ENCODE peak calls at places on chromosome 14, in six cellular contexts. One of them, this sample, is unnamed.

GRCh38 chr14:25056688-25057078 is 6.7 kb upstream of the STXBP6 start:
- DNase-seq in mesenchymal stem cell: no peak
- DNase-seq in IMR-90: peak; percentile 66
- DNase-seq in H1: no peak
- DNase-seq in mesendoderm: no peak
- DNase-seq in H9: no peak
- DNase-seq in this sample: no peak

GRCh38 chr14:75147423-75148071 is 20.7 kb upstream of the NEK9 start:
- DNase-seq in mesenchymal stem cell: peak; percentile 96
- DNase-seq in IMR-90: peak; percentile 72
- DNase-seq in H1: peak; percentile 57
- DNase-seq in mesendoderm: peak; percentile 98
- DNase-seq in H9: peak; percentile 75
- DNase-seq in this sample: peak; percentile 55

GRCh38 chr14:74922752-74923401 is at the start of gene RPS6KL1:
- DNase-seq in mesenchymal stem cell: peak; percentile 84
- DNase-seq in IMR-90: peak; percentile 68
- DNase-seq in H1: peak; percentile 86
- DNase-seq in mesendoderm: peak; percentile 94
- DNase-seq in H9: peak; percentile 93
- DNase-seq in this sample: peak; percentile 83

GRCh38 chr14:102095231-102095870 is 8.5 kb upstream of the HSP90AA1 start:
- DNase-seq in mesenchymal stem cell: peak; percentile 28
- DNase-seq in IMR-90: peak; percentile 66
- DNase-seq in H1: no peak
- DNase-seq in mesendoderm: peak; percentile 36
- DNase-seq in H9: no peak
- DNase-seq in this sample: no peak

GRCh38 chr14:51430600-51430999 is 190.6 kb downstream of the TMX1 start:
- DNase-seq in mesenchymal stem cell: peak; percentile 29
- DNase-seq in IMR-90: no peak
- DNase-seq in H1: no peak
- DNase-seq in mesendoderm: no peak
- DNase-seq in H9: no peak
- DNase-seq in this sample: no peak

GRCh38 chr14:76811561-76811960 is 1.1 kb downstream of the ANGEL1 start:
- DNase-seq in mesenchymal stem cell: peak; percentile 29
- DNase-seq in IMR-90: peak; percentile 52
- DNase-seq in H1: no peak
- DNase-seq in mesendoderm: no peak
- DNase-seq in H9: no peak
- DNase-seq in this sample: no peak

GRCh38 chr14:69495341-69495921 is 10.9 kb downstream of the PLEKHD1 start:
- DNase-seq in mesenchymal stem cell: no peak
- DNase-seq in IMR-90: no peak
- DNase-seq in H1: no peak
- DNase-seq in mesendoderm: no peak
- DNase-seq in H9: no peak
- DNase-seq in this sample: no peak

GRCh38 chr14:32657081-32657480 is 281.6 kb upstream of the NPAS3 start:
- DNase-seq in mesenchymal stem cell: peak; percentile 88
- DNase-seq in IMR-90: peak; percentile 61
- DNase-seq in H1: no peak
- DNase-seq in mesendoderm: peak; percentile 44
- DNase-seq in H9: no peak
- DNase-seq in this sample: no peak

GRCh38 chr14:25049559-25050493 is at the start of gene STXBP6:
- DNase-seq in mesenchymal stem cell: peak; percentile 64
- DNase-seq in IMR-90: peak; percentile 65
- DNase-seq in H1: peak; percentile 82
- DNase-seq in mesendoderm: peak; percentile 65
- DNase-seq in H9: peak; percentile 68
- DNase-seq in this sample: peak; percentile 71

GRCh38 chr14:61929651-61930050 is 167.4 kb downstream of the SNAPC1 start:
- DNase-seq in mesenchymal stem cell: no peak
- DNase-seq in IMR-90: no peak
- DNase-seq in H1: no peak
- DNase-seq in mesendoderm: no peak
- DNase-seq in H9: no peak
- DNase-seq in this sample: no peak

GRCh38 chr14:53953828-53954550 is 2.6 kb downstream of the BMP4 start:
- DNase-seq in mesenchymal stem cell: peak; percentile 85
- DNase-seq in IMR-90: peak; percentile 29
- DNase-seq in H1: peak; percentile 64
- DNase-seq in mesendoderm: peak; percentile 66
- DNase-seq in H9: peak; percentile 43
- DNase-seq in this sample: no peak

GRCh38 chr14:54483848-54484247 is 4.9 kb downstream of the GMFB start:
- DNase-seq in mesenchymal stem cell: no peak
- DNase-seq in IMR-90: no peak
- DNase-seq in H1: no peak
- DNase-seq in mesendoderm: no peak
- DNase-seq in H9: no peak
- DNase-seq in this sample: no peak

DNA sequence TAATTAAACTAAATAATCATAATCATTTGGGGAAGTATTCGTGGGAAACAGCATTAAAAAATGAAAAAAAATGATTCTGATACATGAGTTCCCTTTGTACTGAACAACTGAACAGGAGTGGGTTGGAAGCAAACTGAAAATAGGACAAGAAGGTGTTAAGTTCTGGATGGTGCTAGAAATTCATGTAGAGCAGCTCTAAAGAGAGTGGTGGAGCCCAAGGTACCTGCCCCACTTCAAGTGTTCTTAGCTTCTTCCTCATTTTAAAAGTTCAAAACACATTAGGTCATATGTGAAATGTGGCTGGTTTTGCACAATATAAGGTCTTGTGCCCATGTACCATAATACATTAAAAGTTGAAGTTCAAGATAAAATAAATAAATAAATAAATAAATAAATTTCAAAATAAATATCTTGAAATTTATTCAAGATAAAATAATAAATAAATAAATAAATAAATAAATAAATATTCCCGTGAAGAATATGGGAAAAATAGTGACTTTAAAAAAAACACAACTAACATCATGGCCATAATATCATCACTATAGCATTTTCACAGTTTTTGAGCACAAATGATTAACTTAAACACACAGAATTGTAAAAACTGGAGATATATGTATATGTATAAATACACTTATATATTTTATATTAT is 191.5 kb upstream of the PRKD1 start:
- DNase-seq in mesenchymal stem cell: no peak
- DNase-seq in IMR-90: no peak
- DNase-seq in H1: no peak
- DNase-seq in mesendoderm: no peak
- DNase-seq in H9: no peak
- DNase-seq in this sample: no peak
- H2BK15ac ChIP-seq in mesenchymal stem cell: no peak overlapping the region
- H2BK15ac ChIP-seq in IMR-90: no peak overlapping the region
- H2BK15ac ChIP-seq in H1: no peak overlapping the region
- H2BK15ac ChIP-seq in mesendoderm: no peak overlapping the region
- H2BK15ac ChIP-seq in H9: no peak overlapping the region
- H2BK15ac ChIP-seq in this sample: no peak overlapping the region

GRCh38 chr14:39442293-39442692 is 10.1 kb upstream of the FBXO33 start:
- DNase-seq in mesenchymal stem cell: no peak
- DNase-seq in IMR-90: peak; percentile 37
- DNase-seq in H1: no peak
- DNase-seq in mesendoderm: no peak
- DNase-seq in H9: no peak
- DNase-seq in this sample: no peak

GRCh38 chr14:39446131-39446744 is 14.0 kb upstream of the FBXO33 start:
- DNase-seq in mesenchymal stem cell: no peak
- DNase-seq in IMR-90: no peak
- DNase-seq in H1: no peak
- DNase-seq in mesendoderm: no peak
- DNase-seq in H9: no peak
- DNase-seq in this sample: no peak

GRCh38 chr14:39441805-39442204 is 9.6 kb upstream of the FBXO33 start:
- DNase-seq in mesenchymal stem cell: no peak
- DNase-seq in IMR-90: no peak
- DNase-seq in H1: no peak
- DNase-seq in mesendoderm: no peak
- DNase-seq in H9: no peak
- DNase-seq in this sample: no peak

GRCh38 chr14:39435241-39435640 is 3.0 kb upstream of the FBXO33 start:
- DNase-seq in mesenchymal stem cell: no peak
- DNase-seq in IMR-90: no peak
- DNase-seq in H1: no peak
- DNase-seq in mesendoderm: no peak
- DNase-seq in H9: no peak
- DNase-seq in this sample: no peak

DNA sequence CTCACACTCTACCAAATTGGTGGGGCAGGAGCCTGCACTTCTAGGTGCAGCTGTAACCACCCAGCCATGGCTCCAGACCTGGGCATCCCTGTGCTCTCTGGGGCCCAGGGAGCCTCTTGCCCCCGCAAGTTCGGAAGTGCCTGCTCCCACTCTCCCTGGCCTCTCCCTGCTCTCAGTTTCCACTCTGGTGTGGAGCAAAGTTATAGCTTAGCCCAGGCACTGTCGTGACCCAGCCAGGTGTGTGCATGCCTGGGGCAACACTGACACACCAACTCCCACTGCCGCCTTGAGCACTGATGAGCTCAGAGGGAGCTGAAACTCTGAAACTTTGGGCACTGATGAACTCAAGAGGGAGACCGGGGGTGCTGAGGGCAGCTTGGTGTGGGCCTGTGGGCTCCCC is 8.7 kb upstream of the FBXO33 start:
- DNase-seq in mesenchymal stem cell: no peak
- DNase-seq in IMR-90: no peak
- DNase-seq in H1: no peak
- DNase-seq in mesendoderm: no peak
- DNase-seq in H9: no peak
- DNase-seq in this sample: no peak
- H2BK15ac ChIP-seq in mesenchymal stem cell: no peak overlapping the region
- H2BK15ac ChIP-seq in IMR-90: no peak overlapping the region
- H2BK15ac ChIP-seq in H1: no peak overlapping the region
- H2BK15ac ChIP-seq in mesendoderm: no peak overlapping the region
- H2BK15ac ChIP-seq in H9: no peak overlapping the region
- H2BK15ac ChIP-seq in this sample: no peak overlapping the region

GRCh38 chr14:65256714-65257113 is 154.4 kb upstream of the MAX start:
- DNase-seq in mesenchymal stem cell: no peak
- DNase-seq in IMR-90: no peak
- DNase-seq in H1: no peak
- DNase-seq in mesendoderm: no peak
- DNase-seq in H9: no peak
- DNase-seq in this sample: no peak

GRCh38 chr14:65260786-65261185 is 151.7 kb upstream of the FUT8 start:
- DNase-seq in mesenchymal stem cell: peak; percentile 38
- DNase-seq in IMR-90: peak; percentile 88
- DNase-seq in H1: no peak
- DNase-seq in mesendoderm: no peak
- DNase-seq in H9: no peak
- DNase-seq in this sample: no peak

GRCh38 chr14:65257405-65257804 is 155.1 kb upstream of the MAX start:
- DNase-seq in mesenchymal stem cell: no peak
- DNase-seq in IMR-90: no peak
- DNase-seq in H1: no peak
- DNase-seq in mesendoderm: peak; percentile 34
- DNase-seq in H9: no peak
- DNase-seq in this sample: no peak

GRCh38 chr14:65259000-65259399 is 153.5 kb upstream of the FUT8 start:
- DNase-seq in mesenchymal stem cell: no peak
- DNase-seq in IMR-90: no peak
- DNase-seq in H1: no peak
- DNase-seq in mesendoderm: no peak
- DNase-seq in H9: no peak
- DNase-seq in this sample: no peak

DNA sequence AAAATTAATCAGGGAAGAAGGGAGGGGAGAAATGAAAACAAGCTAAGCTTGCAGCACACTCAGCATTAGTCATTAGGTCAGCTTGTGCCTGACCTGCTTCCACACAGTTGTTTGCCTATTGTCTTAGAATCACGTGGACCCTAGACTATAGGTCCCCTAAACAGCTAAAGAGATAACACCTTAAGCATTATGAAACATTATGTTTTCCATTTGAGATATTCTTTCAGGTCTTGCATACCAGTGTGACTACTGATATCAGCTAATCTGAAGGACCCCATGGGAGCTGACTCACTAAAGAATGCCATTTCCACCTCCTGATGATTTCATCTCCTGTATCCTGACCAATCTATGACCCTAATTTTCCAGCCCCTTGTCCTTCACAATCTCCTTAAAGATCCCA is 154.1 kb upstream of the FUT8 start:
- DNase-seq in mesenchymal stem cell: peak; percentile 46
- DNase-seq in IMR-90: peak; percentile 79
- DNase-seq in H1: no peak
- DNase-seq in mesendoderm: peak; percentile 89
- DNase-seq in H9: no peak
- DNase-seq in this sample: no peak
- H2BK15ac ChIP-seq in mesenchymal stem cell: no peak overlapping the region
- H2BK15ac ChIP-seq in IMR-90: no peak overlapping the region
- H2BK15ac ChIP-seq in H1: no peak overlapping the region
- H2BK15ac ChIP-seq in mesendoderm: no peak overlapping the region
- H2BK15ac ChIP-seq in H9: no peak overlapping the region
- H2BK15ac ChIP-seq in this sample: no peak overlapping the region

GRCh38 chr14:95059126-95059525 is 98.2 kb downstream of the DICER1 start:
- DNase-seq in mesenchymal stem cell: no peak
- DNase-seq in IMR-90: no peak
- DNase-seq in H1: no peak
- DNase-seq in mesendoderm: no peak
- DNase-seq in H9: no peak
- DNase-seq in this sample: no peak

GRCh38 chr14:95057147-95057546 is 100.2 kb downstream of the DICER1 start:
- DNase-seq in mesenchymal stem cell: no peak
- DNase-seq in IMR-90: no peak
- DNase-seq in H1: no peak
- DNase-seq in mesendoderm: no peak
- DNase-seq in H9: no peak
- DNase-seq in this sample: no peak

GRCh38 chr14:95058491-95058890 is 98.8 kb downstream of the DICER1 start:
- DNase-seq in mesenchymal stem cell: no peak
- DNase-seq in IMR-90: no peak
- DNase-seq in H1: no peak
- DNase-seq in mesendoderm: no peak
- DNase-seq in H9: no peak
- DNase-seq in this sample: no peak

GRCh38 chr14:95056476-95056875 is 100.9 kb downstream of the DICER1 start:
- DNase-seq in mesenchymal stem cell: no peak
- DNase-seq in IMR-90: no peak
- DNase-seq in H1: no peak
- DNase-seq in mesendoderm: no peak
- DNase-seq in H9: no peak
- DNase-seq in this sample: no peak

GRCh38 chr14:95057851-95058250 is 99.5 kb downstream of the DICER1 start:
- DNase-seq in mesenchymal stem cell: no peak
- DNase-seq in IMR-90: no peak
- DNase-seq in H1: no peak
- DNase-seq in mesendoderm: no peak
- DNase-seq in H9: no peak
- DNase-seq in this sample: no peak
- H2BK15ac ChIP-seq in mesenchymal stem cell: no peak overlapping the region
- H2BK15ac ChIP-seq in IMR-90: no peak overlapping the region
- H2BK15ac ChIP-seq in H1: no peak overlapping the region
- H2BK15ac ChIP-seq in mesendoderm: no peak overlapping the region
- H2BK15ac ChIP-seq in H9: no peak overlapping the region
- H2BK15ac ChIP-seq in this sample: no peak overlapping the region

This sample was measured in neuronal stem cell.